ENCODE peak calls at places on chromosomes 5 and 9, in four cellular contexts. F, R, A and K are unnamed samples.

GRCh38 chr9:14383296-14383695 is 69.4 kb upstream of the NFIB start:
- DNase-seq in F (no peak), R (peak), A (no peak), K (peak)

GRCh38 chr5:38653389-38653788 is 96.9 kb upstream of the LIFR start:
- DNase-seq in F (no peak), R (no peak), A (no peak), K (no peak)

GRCh38 chr5:95803271-95804148 is 19.0 kb downstream of the GLRX start:
- DNase-seq in F (no peak), R (no peak), A (no peak), K (no peak)

GRCh38 chr5:169956756-169957155 is 23.5 kb downstream of the INSYN2B start:
- DNase-seq in F (no peak), R (no peak), A (no peak), K (peak)

GRCh38 chr5:148840531-148840930 is 14.1 kb downstream of the ADRB2 start:
- DNase-seq in F (no peak), R (peak), A (no peak), K (no peak)

GRCh38 chr5:67693956-67694564 is 497.5 kb upstream of the CD180 start:
- DNase-seq in F (no peak), R (peak), A (peak), K (peak)

GRCh38 chr5:96984506-96985192 is 48.8 kb downstream of the LNPEP start:
- DNase-seq in F (no peak), R (peak), A (no peak), K (peak)

GRCh38 chr5:125446986-125447385 is 700.5 kb upstream of the ZNF608 start:
- DNase-seq in F (no peak), R (peak), A (no peak), K (peak)

GRCh38 chr5:132250547-132250946 is 6.9 kb upstream of the PDLIM4 start:
- DNase-seq in F (peak), R (no peak), A (no peak), K (no peak)

GRCh38 chr5:174504266-174504726 is 220.1 kb upstream of the MSX2 start:
- DNase-seq in F (no peak), R (no peak), A (no peak), K (no peak)

GRCh38 chr5:120848883-120849282 is 384.8 kb downstream of the PRR16 start:
- DNase-seq in F (peak), R (no peak), A (no peak), K (no peak)

GRCh38 chr5:83377131-83377865 is 94.2 kb upstream of the VCAN start:
- DNase-seq in F (no peak), R (peak), A (no peak), K (no peak)

GRCh38 chr9:133706651-133707050 is 31.5 kb downstream of the SARDH start:
- DNase-seq in F (no peak), R (peak), A (no peak), K (no peak)

GRCh38 chr5:136000937-136001336 is 27.9 kb upstream of the TGFBI start:
- DNase-seq in F (no peak), R (no peak), A (no peak), K (peak)

GRCh38 chr9:36136277-36136893 is at the start of gene GLIPR2:
- DNase-seq in F (peak), R (peak), A (peak), K (peak)

GRCh38 chr9:136996361-136997281 is at the start of gene CLIC3:
- DNase-seq in F (peak), R (no peak), A (no peak), K (no peak)

GRCh38 chr5:109218767-109219166 is 191.0 kb downstream of the PJA2 start:
- DNase-seq in F (no peak), R (no peak), A (no peak), K (no peak)

GRCh38 chr9:94603259-94603776 is 9.7 kb upstream of the FBP2 start:
- DNase-seq in F (peak), R (peak), A (peak), K (peak)

GRCh38 chr5:82975396-82975795 is 101.8 kb downstream of the TMEM167A start:
- DNase-seq in F (peak), R (no peak), A (no peak), K (peak)

GRCh38 chr5:35341189-35341588 is 110.9 kb upstream of the PRLR start:
- DNase-seq in F (no peak), R (no peak), A (no peak), K (no peak)

GRCh38 chr5:134506054-134507039 is 19.1 kb upstream of the JADE2 start:
- DNase-seq in F (peak), R (peak), A (peak), K (peak)

GRCh38 chr5:55868846-55869245 is 17.7 kb downstream of the IL31RA start:
- DNase-seq in F (no peak), R (peak), A (peak), K (no peak)

GRCh38 chr9:27117489-27118135 is 8.6 kb downstream of the TEK start:
- DNase-seq in F (no peak), R (peak), A (peak), K (peak)

GRCh38 chr5:59206132-59206581 is 623.3 kb downstream of the RAB3C start:
- DNase-seq in F (no peak), R (peak), A (no peak), K (peak)

GRCh38 chr9:13770956-13771355 is 491.5 kb upstream of the MPDZ start:
- DNase-seq in F (no peak), R (no peak), A (no peak), K (no peak)

GRCh38 chr5:318931-319601 is 2.4 kb upstream of the AHRR start:
- DNase-seq in F (no peak), R (no peak), A (no peak), K (no peak)

GRCh38 chr5:316210-317085 is 5.1 kb upstream of the AHRR start:
- DNase-seq in F (no peak), R (no peak), A (no peak), K (no peak)

GRCh38 chr5:315488-316209 is 5.9 kb upstream of the AHRR start:
- DNase-seq in F (no peak), R (no peak), A (no peak), K (no peak)

GRCh38 chr5:318341-318897 is 3.1 kb upstream of the AHRR start:
- DNase-seq in F (no peak), R (no peak), A (no peak), K (no peak)

GRCh38 chr5:317086-317811 is 4.3 kb upstream of the AHRR start:
- DNase-seq in F (peak), R (peak), A (no peak), K (peak)
- TF ChIP-seq CTCF in F (peak), R (peak), A (peak), K (peak)

GRCh38 chr5:65423623-65424022 is 58.1 kb downstream of the ADAMTS6 start:
- DNase-seq in F (no peak), R (no peak), A (no peak), K (no peak)
- H3K27ac ChIP-seq in F (no peak), R (no peak), A (no peak), K (no peak)

DNA sequence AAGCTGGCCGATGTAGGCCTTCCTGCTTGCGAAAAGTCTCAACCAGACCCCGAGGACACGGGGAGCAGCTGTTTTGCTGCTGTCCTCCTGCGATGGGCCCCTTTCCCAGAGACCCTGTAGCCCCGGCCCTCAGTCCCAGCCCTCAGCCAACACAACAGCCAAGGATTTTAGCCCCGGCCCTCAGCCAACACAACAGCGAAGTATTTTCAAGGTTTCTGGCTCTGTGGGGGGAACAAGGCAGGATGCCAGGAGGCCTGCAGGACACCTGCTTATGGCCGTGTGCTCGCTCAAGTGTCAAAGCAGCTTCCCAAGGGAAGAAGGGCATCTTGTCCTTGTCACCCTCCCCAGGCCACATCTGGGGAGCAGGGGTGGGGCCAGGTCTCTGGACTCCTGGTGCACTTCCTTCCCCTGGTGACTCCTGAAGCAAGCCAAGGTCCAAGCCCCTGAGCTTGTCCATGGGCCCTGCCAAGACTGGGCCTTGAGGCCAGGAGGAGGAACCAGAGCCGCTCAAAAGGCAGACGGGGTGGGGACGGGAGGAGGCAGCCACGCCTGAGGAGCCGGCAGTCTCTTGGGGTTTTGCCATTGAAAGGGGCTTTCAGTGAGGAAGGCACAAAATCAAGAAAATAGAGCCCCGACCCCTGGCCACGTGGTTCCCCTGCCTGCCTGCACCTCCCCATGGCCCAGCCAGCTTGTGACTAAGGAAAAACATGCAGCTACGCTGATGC is 10.7 kb downstream of the KCNT1 start:
- DNase-seq in F (no peak), R (no peak), A (no peak), K (no peak)
- H3K4me3 ChIP-seq in F (no peak), R (no peak), A (no peak), K (no peak)

GRCh38 chr5:176596069-176596656 is 13.8 kb downstream of the GPRIN1 start:
- DNase-seq in F (no peak), R (no peak), A (no peak), K (no peak)

GRCh38 chr5:176594554-176594953 is 15.4 kb downstream of the GPRIN1 start:
- DNase-seq in F (no peak), R (no peak), A (no peak), K (no peak)

GRCh38 chr5:176595386-176595943 is 14.5 kb downstream of the GPRIN1 start:
- DNase-seq in F (no peak), R (no peak), A (no peak), K (no peak)

GRCh38 chr5:176597417-176598389 is 12.3 kb downstream of the GPRIN1 start:
- DNase-seq in F (no peak), R (no peak), A (no peak), K (no peak)

GRCh38 chr5:176596689-176597416 is 13.1 kb downstream of the GPRIN1 start:
- DNase-seq in F (peak), R (peak), A (peak), K (peak)
- TF ChIP-seq CTCF in F (peak), R (peak), A (peak), K (peak)

GRCh38 chr5:180003145-180003544 is 68.4 kb downstream of the RNF130 start:
- DNase-seq in F (no peak), R (no peak), A (no peak), K (no peak)

GRCh38 chr5:180001742-180002141 is 69.8 kb downstream of the RNF130 start:
- DNase-seq in F (no peak), R (no peak), A (no peak), K (no peak)

GRCh38 chr5:180007582-180007981 is 64.0 kb downstream of the RNF130 start:
- DNase-seq in F (peak), R (no peak), A (no peak), K (peak)

GRCh38 chr5:180008433-180008832 is 63.1 kb downstream of the RNF130 start:
- DNase-seq in F (no peak), R (no peak), A (no peak), K (no peak)

GRCh38 chr5:180006116-180006515 is 65.4 kb downstream of the RNF130 start:
- DNase-seq in F (no peak), R (no peak), A (no peak), K (peak)
- H3K27ac ChIP-seq in F (no peak), R (no peak), A (no peak), K (no peak)

GRCh38 chr9:130692365-130692764 is 1.2 kb upstream of the EXOSC2 start:
- DNase-seq in F (peak), R (no peak), A (peak), K (peak)
- H3K4me3 ChIP-seq in F (peak), R (no peak), A (no peak), K (no peak)

DNA sequence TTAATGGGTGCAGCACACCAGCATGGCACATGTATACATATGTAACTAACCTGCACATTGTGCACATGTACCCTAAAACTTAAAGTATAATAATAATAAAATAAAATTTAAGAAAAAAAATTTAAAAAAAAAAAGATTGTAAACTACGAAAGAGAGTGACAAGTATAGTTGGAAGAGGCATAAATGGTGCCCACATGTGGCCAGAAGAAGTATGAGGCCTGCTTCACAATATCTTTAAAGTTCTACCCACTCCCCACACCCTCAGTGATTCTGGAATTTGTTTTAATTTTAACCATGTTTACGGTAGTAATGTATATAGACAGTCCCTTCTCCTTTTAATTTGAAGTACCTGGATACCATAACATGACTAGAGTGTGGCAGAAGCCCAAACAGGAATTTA is 172.7 kb downstream of the CHSY3 start:
- DNase-seq in F (no peak), R (no peak), A (no peak), K (no peak)
- TF ChIP-seq CTCF in F (peak), R (peak), A (no peak), K (peak)

GRCh38 chr5:10669983-10670382 is 91.1 kb downstream of the DAP start:
- DNase-seq in F (no peak), R (no peak), A (no peak), K (no peak)
- H3K27ac ChIP-seq in F (no peak), R (no peak), A (no peak), K (no peak)